ENCODE peak calls at places on chromosomes 12 and 14, in five cellular contexts. Z is ovary, T is A549, J is transverse colon, X is stomach. K is an unnamed sample.

GRCh38 chr12:49627752-49628360 is 4.5 kb downstream of the PRPF40B start:
- DNase-seq in Z (no peak), X (no peak), T (no peak), J (no peak), K (no peak)

GRCh38 chr14:26281280-26281998 is 316.4 kb downstream of the NOVA1 start:
- DNase-seq in J (no peak), T (peak; percentile 5), Z (no peak), X (no peak), K (no peak)

GRCh38 chr12:121454921-121455320 is 55.0 kb downstream of the RNF34 start:
- DNase-seq in J (no peak), X (no peak), Z (no peak), T (no peak), K (no peak)

GRCh38 chr12:60935981-60936761 is 1324.0 kb upstream of the USP15 start:
- DNase-seq in J (no peak), T (no peak), X (no peak), Z (no peak), K (no peak)

GRCh38 chr12:5969974-5970690 is 25.1 kb upstream of the ANO2 start:
- DNase-seq in Z (no peak), X (no peak), T (no peak), J (no peak), K (no peak)

GRCh38 chr12:54301428-54302045 is 722 bp upstream of the NFE2 start:
- DNase-seq in J (no peak), T (no peak), Z (no peak), X (no peak), K (no peak)

GRCh38 chr12:5230861-5231260 is 187.2 kb downstream of the KCNA5 start:
- DNase-seq in J (no peak), T (no peak), Z (no peak), X (no peak), K (no peak)

GRCh38 chr12:48542300-48542928 is 17.0 kb downstream of the OR8S1 start:
- DNase-seq in J (peak; percentile 53), T (peak; percentile 21), X (peak; percentile 53), Z (no peak), K (peak; percentile 27)

GRCh38 chr12:55707841-55708694 is at the start of gene ITGA7:
- DNase-seq in J (peak; percentile 75), X (peak; percentile 74), Z (peak; percentile 71), T (peak; percentile 77), K (peak; percentile 69)

GRCh38 chr14:52348796-52349195 is 34.7 kb downstream of the PTGER2 start:
- DNase-seq in Z (no peak), X (no peak), T (no peak), J (no peak), K (no peak)

GRCh38 chr12:16198884-16199283 is 78.6 kb downstream of the SLC15A5 start:
- DNase-seq in J (no peak), X (no peak), Z (no peak), T (no peak), K (no peak)

GRCh38 chr12:85413266-85413665 is 133.2 kb downstream of the ALX1 start:
- DNase-seq in Z (no peak), T (no peak), J (no peak), X (no peak), K (no peak)

GRCh38 chr12:14618990-14619389 is 51.3 kb upstream of the PLBD1 start:
- DNase-seq in J (no peak), Z (no peak), X (no peak), T (peak; percentile 10), K (peak; percentile 28)

GRCh38 chr12:121264135-121264534 is 32.4 kb downstream of the CAMKK2 start:
- DNase-seq in Z (no peak), J (no peak), X (no peak), T (no peak), K (no peak)

GRCh38 chr12:89160716-89161123 is 191.6 kb downstream of the DUSP6 start:
- DNase-seq in J (peak; percentile 15), Z (no peak), T (no peak), X (no peak), K (peak; percentile 66)

GRCh38 chr12:58086930-58087329 is 145.6 kb downstream of the ATP23 start:
- DNase-seq in J (no peak), X (no peak), Z (no peak), T (no peak), K (no peak)

GRCh38 chr12:116934908-116935698 is 24.4 kb downstream of the FBXW8 start:
- DNase-seq in X (peak; percentile 55), Z (no peak), J (no peak), T (no peak), K (no peak)

GRCh38 chr12:88856201-88856600 is 275.9 kb upstream of the KITLG start:
- DNase-seq in Z (no peak), J (no peak), T (no peak), X (no peak), K (no peak)

GRCh38 chr12:50088577-50089335 is 3.6 kb downstream of the SMARCD1 start:
- DNase-seq in Z (no peak), J (peak; percentile 70), X (peak; percentile 68), T (peak; percentile 78), K (peak; percentile 67)

GRCh38 chr14:96484391-96484790 is 17.8 kb upstream of the PAPOLA start:
- DNase-seq in Z (no peak), J (no peak), X (no peak), T (no peak), K (no peak)

GRCh38 chr12:52251367-52252055 is 18.5 kb downstream of the KRT7 start:
- DNase-seq in X (no peak), Z (no peak), T (no peak), J (no peak), K (no peak)

GRCh38 chr12:32885831-32886230 is 10.7 kb downstream of the PKP2 start:
- DNase-seq in T (no peak), X (no peak), Z (no peak), J (no peak), K (no peak)

GRCh38 chr12:92593734-92594402 is 108.9 kb upstream of the PLEKHG7 start:
- DNase-seq in X (peak; percentile 29), Z (no peak), J (peak; percentile 39), T (peak; percentile 88), K (peak; percentile 78)

GRCh38 chr12:123319826-123320225 is 44.8 kb downstream of the SBNO1 start:
- DNase-seq in X (no peak), T (no peak), J (no peak), Z (no peak), K (no peak)
- TF ChIP-seq POLR2A in X (no peak), T (no peak), J (no peak), Z (no peak), K (no peak)

DNA sequence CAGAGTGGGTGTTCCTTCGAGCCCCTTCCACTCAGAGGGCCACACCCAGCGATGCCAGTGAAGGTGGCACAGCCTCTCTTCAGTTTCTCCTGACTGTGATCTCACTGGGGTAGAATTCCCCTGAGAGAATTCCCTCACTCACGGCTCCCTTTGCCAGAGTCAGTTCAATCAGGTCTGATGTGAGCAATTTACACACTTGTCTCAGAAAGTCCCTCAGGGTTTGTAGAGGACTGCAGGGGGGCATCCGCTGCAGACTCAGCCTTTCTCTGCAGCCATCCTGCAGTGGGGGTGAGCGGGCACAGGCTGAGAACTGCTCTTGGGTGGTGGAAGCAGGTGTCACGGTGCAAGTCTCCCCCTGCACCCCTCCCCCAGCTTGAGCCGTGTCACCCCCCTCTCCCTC is 205.4 kb upstream of the PRMT8 start:
- DNase-seq in T (no peak), J (no peak), X (no peak), Z (no peak), K (no peak)
- H3K27ac ChIP-seq in T (no peak overlapping the region), J (no peak overlapping the region), X (no peak overlapping the region), Z (no peak overlapping the region), K (no peak overlapping the region)

GRCh38 chr12:69601962-69602685 is 8.6 kb downstream of the LRRC10 start:
- DNase-seq in T (no peak), X (no peak), Z (no peak), J (no peak), K (no peak)
- TF ChIP-seq POLR2A in T (no peak), X (no peak), Z (no peak), J (no peak), K (no peak)

DNA sequence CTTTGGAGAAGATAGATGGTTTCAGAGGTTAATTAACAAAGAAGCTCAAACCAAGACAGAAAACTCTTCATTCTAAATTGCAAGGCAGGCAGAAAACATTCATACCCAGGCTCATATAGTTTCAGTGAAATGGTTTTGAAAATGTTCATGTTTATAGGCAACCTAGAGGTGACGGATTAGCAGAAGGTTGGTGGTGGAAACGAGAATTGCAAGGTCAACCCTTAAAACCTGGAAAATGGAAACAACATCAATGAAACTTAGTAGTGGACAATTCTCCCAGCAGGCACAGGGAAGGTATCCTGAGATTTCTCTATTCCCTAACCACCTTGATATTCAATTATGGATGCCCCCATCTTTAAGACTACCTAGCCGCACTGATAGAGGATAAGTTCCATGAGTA is 965 bp downstream of the CD163 start:
- DNase-seq in X (no peak), T (no peak), J (no peak), Z (no peak), K (no peak)
- H3K27ac ChIP-seq in X (no peak overlapping the region), T (no peak overlapping the region), J (peak overlapping the region; percentile 46), Z (no peak overlapping the region), K (peak overlapping the region; percentile 32)

DNA sequence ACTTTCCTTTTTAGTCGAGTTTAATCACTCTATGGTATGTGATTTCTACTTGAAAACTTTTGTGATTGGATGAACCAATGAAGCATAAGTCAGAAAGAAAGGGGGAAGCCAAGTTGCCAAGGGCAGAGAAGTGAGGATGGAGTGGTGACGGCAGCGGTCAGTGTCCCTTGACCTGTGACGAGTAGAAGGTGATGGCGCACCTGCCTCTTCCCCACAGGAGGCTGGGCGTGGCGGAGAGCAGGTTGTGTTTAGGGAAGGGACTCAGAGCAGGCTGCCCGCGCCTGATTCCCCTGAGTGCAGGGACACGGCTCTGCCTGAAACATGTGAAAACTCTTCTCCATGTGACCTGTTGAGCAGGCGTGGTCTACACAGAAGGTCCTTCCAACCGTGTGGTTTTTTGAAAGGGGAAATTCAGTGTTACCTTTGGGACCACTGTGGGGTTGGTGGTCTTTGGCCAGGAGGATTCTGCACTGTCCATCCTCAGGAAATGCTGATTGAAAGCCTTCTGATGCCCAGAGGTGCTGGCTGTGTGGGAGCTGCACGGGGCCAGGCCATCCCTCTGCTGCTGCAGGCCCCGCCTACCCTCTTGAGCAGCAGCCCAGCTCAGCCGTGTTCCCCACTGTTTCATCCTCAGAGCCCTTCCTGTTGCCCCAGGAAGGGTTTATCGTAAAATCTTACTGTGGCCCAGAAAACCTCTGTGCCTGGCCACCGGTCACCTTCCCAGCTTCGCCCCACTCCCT is 23.5 kb upstream of the AMN start:
- DNase-seq in J (peak; percentile 32), Z (no peak), T (no peak), X (no peak), K (no peak)
- TF ChIP-seq POLR2A in J (no peak), Z (no peak), T (no peak), X (no peak), K (no peak)

DNA sequence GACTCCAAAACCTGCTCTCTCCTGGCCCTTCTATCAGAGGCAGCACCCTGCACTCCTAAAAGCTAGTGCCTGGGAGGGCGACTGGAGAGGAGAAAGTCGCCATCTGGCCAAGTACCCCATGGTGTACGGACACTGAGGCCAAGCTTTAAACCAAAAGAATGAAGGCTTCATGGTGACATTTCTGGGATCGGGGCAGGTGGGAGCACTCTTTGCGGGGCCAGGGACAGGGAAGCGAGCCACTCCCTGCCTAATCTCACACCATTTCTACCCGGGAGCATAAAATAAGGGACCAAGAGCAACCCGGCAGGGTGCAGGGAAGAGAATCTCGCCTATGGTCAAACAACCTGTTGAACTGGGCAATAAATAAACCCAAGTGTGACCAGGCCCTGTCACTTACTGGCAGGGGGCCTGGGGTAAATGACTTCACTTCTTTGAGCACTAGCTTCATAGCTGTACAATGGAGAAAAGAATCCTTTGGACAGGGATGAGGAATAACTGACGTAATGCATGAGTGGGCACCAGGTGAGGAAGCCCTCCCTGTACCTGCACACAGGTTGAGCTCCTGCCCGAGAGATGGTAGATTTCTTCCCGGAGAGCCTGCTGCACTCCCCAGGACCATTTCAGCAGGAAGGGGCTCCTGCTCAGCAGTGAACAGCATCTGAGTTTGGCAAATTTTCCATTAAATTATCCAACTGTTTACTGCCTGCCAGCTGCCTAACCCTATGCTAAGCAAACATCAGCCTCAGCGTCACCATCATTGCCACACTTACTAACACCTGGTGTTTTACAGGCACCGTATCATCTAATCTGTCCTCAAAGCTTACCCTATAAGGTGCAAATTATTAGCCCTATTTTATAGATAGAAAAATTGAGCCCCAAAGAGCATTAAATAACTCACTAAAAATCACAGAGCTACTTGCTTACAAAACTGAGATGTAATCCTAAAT is 2.0 kb downstream of the SERPINA1 start:
- DNase-seq in J (no peak), Z (no peak), T (no peak), X (no peak), K (no peak)
- H3K27ac ChIP-seq in J (peak overlapping the region; percentile 49), Z (no peak overlapping the region), T (no peak overlapping the region), X (no peak overlapping the region), K (no peak overlapping the region)